ENCODE peak calls at places on chromosomes 13 and 19, in six cellular contexts. J is CD4-positive, CD25-positive, alpha-beta regulatory T cell; W is T-cell; E is heart left ventricle; K is activated naive CD4-positive, alpha-beta T cell treated with anti-CD3 and anti-CD28 coated beads for 36 hours; Y is AG09319. B is an unnamed sample.

GRCh38 chr19:45477713-45478453 is 10.1 kb downstream of the FOSB start:
- DNase-seq in J (no peak), W (no peak), E (no peak), K (peak), Y (no peak), B (no peak)

GRCh38 chr13:31119526-31119925 is 42.2 kb downstream of the HSPH1 start:
- DNase-seq in J (no peak), W (no peak), E (no peak), K (no peak), Y (no peak), B (no peak)

GRCh38 chr13:46721054-46721453 is 75.9 kb downstream of the ESD start:
- DNase-seq in J (peak), W (peak), E (no peak), K (peak), Y (peak), B (no peak)

GRCh38 chr19:48332662-48333466 is 7.5 kb downstream of the EMP3 start:
- DNase-seq in J (peak), W (peak), E (peak), K (peak), Y (peak), B (peak)

GRCh38 chr19:11251650-11252314 is 10.5 kb downstream of the DOCK6 start:
- DNase-seq in J (no peak), W (no peak), E (no peak), K (no peak), Y (no peak), B (no peak)

GRCh38 chr19:43527860-43528622 is 1.0 kb upstream of the ETHE1 start:
- DNase-seq in J (no peak), W (no peak), E (no peak), K (peak), Y (no peak), B (no peak)

GRCh38 chr19:10112037-10112751 is 701 bp downstream of the P2RY11 start:
- DNase-seq in J (no peak), W (no peak), E (no peak), K (peak), Y (no peak), B (no peak)

GRCh38 chr13:32951580-32951979 is 64.6 kb upstream of the KL start:
- DNase-seq in J (no peak), W (no peak), E (no peak), K (no peak), Y (no peak), B (no peak)

GRCh38 chr13:99500839-99501134 is 485 bp upstream of the TM9SF2 start:
- DNase-seq in J (no peak), W (no peak), E (no peak), K (no peak), Y (no peak), B (no peak)

GRCh38 chr19:45641274-45642105 is 2.3 kb upstream of the EML2 start:
- DNase-seq in J (peak), W (peak), E (peak), K (peak), Y (no peak), B (no peak)

GRCh38 chr13:99000137-99000536 is 22.3 kb upstream of the DOCK9 start:
- DNase-seq in J (no peak), W (no peak), E (no peak), K (peak), Y (no peak), B (no peak)

GRCh38 chr19:3547301-3547731 is 8.3 kb downstream of the TEKTIP1 start:
- DNase-seq in J (no peak), W (no peak), E (no peak), K (peak), Y (no peak), B (peak)

GRCh38 chr19:18304496-18305312 is 18.2 kb downstream of the LSM4 start:
- DNase-seq in J (peak), W (peak), E (peak), K (peak), Y (no peak), B (peak)

GRCh38 chr13:109949395-109949794 is 163.0 kb upstream of the IRS2 start:
- DNase-seq in J (no peak), W (no peak), E (no peak), K (no peak), Y (no peak), B (no peak)

GRCh38 chr13:113922412-113923118 is 51.3 kb downstream of the C13orf46 start:
- DNase-seq in J (no peak), W (no peak), E (no peak), K (no peak), Y (no peak), B (no peak)

GRCh38 chr19:57436392-57436791 is 1.3 kb downstream of the ZNF749 start:
- DNase-seq in J (no peak), W (no peak), E (no peak), K (no peak), Y (no peak), B (no peak)

GRCh38 chr19:35529241-35530218 is 1.4 kb upstream of the SBSN start:
- DNase-seq in J (no peak), W (no peak), E (no peak), K (no peak), Y (no peak), B (no peak)

GRCh38 chr19:57263244-57263643 is 17.0 kb upstream of the ZNF460 start:
- DNase-seq in J (no peak), W (no peak), E (no peak), K (no peak), Y (no peak), B (no peak)

GRCh38 chr13:74485757-74486156 is 351.6 kb upstream of the KLF12 start:
- DNase-seq in J (no peak), W (no peak), E (no peak), K (no peak), Y (no peak), B (no peak)

GRCh38 chr13:103852036-103852435 is 785.8 kb upstream of the SLC10A2 start:
- DNase-seq in J (no peak), W (no peak), E (no peak), K (no peak), Y (no peak), B (no peak)

GRCh38 chr13:47241446-47241845 is 344.6 kb upstream of the HTR2A start:
- DNase-seq in J (no peak), W (no peak), E (no peak), K (no peak), Y (no peak), B (no peak)

GRCh38 chr13:30567072-30567471 is 50.6 kb upstream of the USPL1 start:
- DNase-seq in J (no peak), W (no peak), E (no peak), K (no peak), Y (no peak), B (no peak)

GRCh38 chr19:51351266-51351990 is 9.5 kb upstream of the VSIG10L start:
- DNase-seq in J (no peak), W (no peak), E (no peak), K (no peak), Y (no peak), B (no peak)

GRCh38 chr19:35027851-35028599 is 2.2 kb upstream of the SCN1B start:
- DNase-seq in J (no peak), W (no peak), E (no peak), K (no peak), Y (no peak), B (no peak)

GRCh38 chr13:29878101-29878500 is 27.7 kb upstream of the UBL3 start:
- DNase-seq in J (no peak), W (no peak), E (no peak), K (no peak), Y (no peak), B (no peak)

B was measured in upper lobe of left lung.